ENCODE peak calls at places on chromosomes 5 and 9, in four cellular contexts. J is COR-L47, P is MCF 10A, L is NCI-H1092. A is an unnamed sample.

GRCh38 chr9:23011669-23012068 is 565.0 kb downstream of the DMRTA1 start:
- DNase-seq in J (no peak), L (no peak), P (no peak), A (no peak)

GRCh38 chr5:142472306-142472951 is 147.6 kb upstream of the SPRY4 start:
- DNase-seq in P (peak; percentile 91), J (no peak), L (no peak), A (no peak)

GRCh38 chr5:61357745-61358144 is 25.7 kb downstream of the ZSWIM6 start:
- DNase-seq in J (no peak), P (peak; percentile 51), L (no peak), A (no peak)

GRCh38 chr5:126389179-126389578 is 34.0 kb upstream of the GRAMD2B start:
- DNase-seq in P (peak; percentile 19), J (no peak), L (no peak), A (no peak)

GRCh38 chr9:137411670-137412380 is 11.1 kb downstream of the EXD3 start:
- DNase-seq in L (no peak), J (no peak), P (peak; percentile 97), A (no peak)

GRCh38 chr9:127927457-127928231 is 2.9 kb downstream of the PIP5KL1 start:
- DNase-seq in P (peak; percentile 67), J (peak; percentile 64), L (no peak), A (no peak)

GRCh38 chr5:172496671-172497371 is 42.5 kb upstream of the SH3PXD2B start:
- DNase-seq in P (no peak), J (no peak), L (no peak), A (peak; percentile 12)

GRCh38 chr5:152439791-152440190 is 34.7 kb upstream of the NMUR2 start:
- DNase-seq in L (no peak), J (no peak), P (no peak), A (no peak)

GRCh38 chr9:108156270-108156998 is 666.9 kb upstream of the KLF4 start:
- DNase-seq in P (peak; percentile 59), L (no peak), J (no peak), A (no peak)

GRCh38 chr9:37944671-37945481 is 40.9 kb upstream of the SLC25A51 start:
- DNase-seq in L (no peak), P (peak; percentile 74), J (no peak), A (no peak)

GRCh38 chr5:155052532-155052931 is 39.0 kb downstream of the KIF4B start:
- DNase-seq in L (no peak), P (peak; percentile 21), J (no peak), A (no peak)

GRCh38 chr5:73987915-73988314 is 361.9 kb downstream of the ARHGEF28 start:
- DNase-seq in L (no peak), J (no peak), P (peak; percentile 4), A (no peak)

A was measured in SHP77.